ENCODE peak calls at places on chromosomes 7 and 10, in eight cellular contexts. D, R, K, U, L, C, M and Z are unnamed samples. For H3K4me1, the result is how much of the 10 kb centered on the place peaks cover.

GRCh38 chr10:127920319-127921074 is 13.6 kb downstream of the PTPRE start:
- DNase-seq in D (no peak), R (no peak), K (no peak), U (no peak), L (no peak), C (no peak), M (peak), Z (no peak)

GRCh38 chr7:102992820-102993531 is 80.2 kb downstream of the LRRC17 start:
- DNase-seq in D (no peak), R (no peak), K (no peak), U (no peak), L (no peak), C (peak), M (no peak), Z (no peak)

GRCh38 chr10:59894114-59894513 is 12.2 kb downstream of the CCDC6 start:
- DNase-seq in D (peak), R (no peak), K (no peak), U (peak), L (no peak), C (peak), M (no peak), Z (no peak)

GRCh38 chr7:75711634-75712494 is 26.9 kb downstream of the HIP1 start:
- DNase-seq in D (no peak), R (no peak), K (no peak), U (no peak), L (no peak), C (no peak), M (no peak), Z (no peak)

GRCh38 chr7:17247357-17247756 is 51.1 kb upstream of the AHR start:
- DNase-seq in D (no peak), R (no peak), K (peak), U (no peak), L (no peak), C (no peak), M (no peak), Z (no peak)

GRCh38 chr10:79390551-79391229 is 43.4 kb downstream of the PPIF start:
- DNase-seq in D (no peak), R (peak), K (peak), U (peak), L (no peak), C (peak), M (peak), Z (no peak)

GRCh38 chr7:3370068-3370704 is 69.1 kb downstream of the SDK1 start:
- DNase-seq in D (no peak), R (no peak), K (no peak), U (no peak), L (no peak), C (no peak), M (no peak), Z (no peak)

GRCh38 chr10:132611986-132612385 is 74.4 kb downstream of the INPP5A start:
- DNase-seq in D (no peak), R (no peak), K (no peak), U (no peak), L (peak), C (no peak), M (no peak), Z (no peak)

GRCh38 chr10:132726951-132727350 is 59.0 kb downstream of the NKX6-2 start:
- DNase-seq in D (no peak), R (no peak), K (no peak), U (no peak), L (no peak), C (no peak), M (no peak), Z (no peak)

GRCh38 chr7:585229-585711 is 65.6 kb upstream of the PDGFA start:
- DNase-seq in D (no peak), R (peak), K (peak), U (no peak), L (no peak), C (no peak), M (no peak), Z (no peak)

GRCh38 chr10:79298403-79299244 is 48.6 kb upstream of the PPIF start:
- DNase-seq in D (no peak), R (peak), K (peak), U (no peak), L (no peak), C (peak), M (no peak), Z (no peak)

GRCh38 chr7:142384508-142384922 is 126.7 kb upstream of the PRSS58 start:
- DNase-seq in D (no peak), R (no peak), K (no peak), U (no peak), L (no peak), C (no peak), M (no peak), Z (peak)

GRCh38 chr10:26555719-26556368 is 117.7 kb downstream of the APBB1IP start:
- DNase-seq in D (peak), R (no peak), K (peak), U (no peak), L (no peak), C (peak), M (no peak), Z (no peak)

GRCh38 chr7:28630350-28630749 is 218.0 kb downstream of the CREB5 start:
- DNase-seq in D (no peak), R (no peak), K (no peak), U (no peak), L (no peak), C (no peak), M (no peak), Z (no peak)

GRCh38 chr10:112902730-112903129 is 47.3 kb upstream of the TCF7L2 start:
- DNase-seq in D (no peak), R (no peak), K (no peak), U (no peak), L (no peak), C (no peak), M (no peak), Z (no peak)

GRCh38 chr10:100014129-100014762 is 4.5 kb upstream of the DNMBP start:
- DNase-seq in D (no peak), R (no peak), K (no peak), U (no peak), L (no peak), C (no peak), M (no peak), Z (no peak)

GRCh38 chr7:112067609-112068540 is 138.3 kb downstream of the DOCK4 start:
- DNase-seq in D (no peak), R (no peak), K (no peak), U (no peak), L (no peak), C (no peak), M (no peak), Z (no peak)

GRCh38 chr10:132027423-132027983 is 38.2 kb upstream of the JAKMIP3 start:
- DNase-seq in D (no peak), R (no peak), K (no peak), U (no peak), L (no peak), C (no peak), M (no peak), Z (no peak)

GRCh38 chr10:17169807-17170206 is 31.7 kb downstream of the TRDMT1 start:
- DNase-seq in D (no peak), R (no peak), K (no peak), U (no peak), L (no peak), C (no peak), M (no peak), Z (no peak)

GRCh38 chr7:26182283-26182682 is 18.3 kb downstream of the HNRNPA2B1 start:
- DNase-seq in D (no peak), R (no peak), K (no peak), U (no peak), L (no peak), C (no peak), M (no peak), Z (no peak)

GRCh38 chr10:70481831-70482530 is 3.4 kb downstream of the PALD1 start:
- DNase-seq in D (no peak), R (no peak), K (peak), U (peak), L (no peak), C (no peak), M (no peak), Z (no peak)
- H3K4me1 ChIP-seq in D (under half), R (under half), K (under half), U (half or more), L (under half), C (under half), M (half or more), Z (under half)

GRCh38 chr10:47021850-47022249 is 110.6 kb downstream of the PTPN20 start:
- DNase-seq in D (no peak), R (no peak), K (no peak), U (no peak), L (no peak), C (no peak), M (no peak), Z (no peak)

GRCh38 chr10:47024046-47024322 is 112.8 kb downstream of the PTPN20 start:
- DNase-seq in D (no peak), R (no peak), K (no peak), U (no peak), L (no peak), C (no peak), M (no peak), Z (no peak)

GRCh38 chr10:47022311-47023131 is 111.3 kb downstream of the PTPN20 start:
- DNase-seq in D (no peak), R (no peak), K (peak), U (no peak), L (no peak), C (no peak), M (no peak), Z (no peak)

GRCh38 chr10:47024399-47025252 is 113.4 kb downstream of the PTPN20 start:
- DNase-seq in D (peak), R (peak), K (peak), U (peak), L (peak), C (peak), M (no peak), Z (peak)

GRCh38 chr10:47023237-47024045 is 112.2 kb downstream of the PTPN20 start:
- DNase-seq in D (no peak), R (no peak), K (no peak), U (no peak), L (no peak), C (no peak), M (no peak), Z (no peak)
- H3K27ac ChIP-seq in D (no peak), R (no peak), K (no peak), U (no peak), L (no peak), C (no peak), M (no peak), Z (no peak)

DNA sequence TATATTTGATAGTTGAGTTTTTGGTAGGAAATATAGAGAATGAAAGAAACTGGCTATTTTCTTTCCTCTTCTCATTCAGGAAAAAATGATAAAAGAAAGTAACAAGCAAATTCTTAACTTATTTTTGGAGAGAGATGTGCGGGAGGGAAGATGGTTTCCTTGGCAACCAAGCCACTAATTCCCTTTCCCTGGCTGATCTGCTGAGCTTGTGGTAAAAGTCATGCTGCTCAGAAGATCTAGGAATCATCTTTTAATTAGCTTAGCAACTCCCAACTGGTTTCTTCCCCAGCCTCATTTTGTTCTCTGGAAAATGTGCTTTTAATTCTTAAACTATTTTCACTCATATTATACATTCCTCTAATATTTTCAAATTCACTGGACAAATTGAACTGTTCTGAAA is 11.8 kb downstream of the UROS start:
- DNase-seq in D (no peak), R (no peak), K (no peak), U (no peak), L (no peak), C (no peak), M (no peak), Z (no peak)
- H3K4me1 ChIP-seq in D (under half), R (under half), K (under half), U (under half), L (under half), C (under half), M (under half), Z (under half)

DNA sequence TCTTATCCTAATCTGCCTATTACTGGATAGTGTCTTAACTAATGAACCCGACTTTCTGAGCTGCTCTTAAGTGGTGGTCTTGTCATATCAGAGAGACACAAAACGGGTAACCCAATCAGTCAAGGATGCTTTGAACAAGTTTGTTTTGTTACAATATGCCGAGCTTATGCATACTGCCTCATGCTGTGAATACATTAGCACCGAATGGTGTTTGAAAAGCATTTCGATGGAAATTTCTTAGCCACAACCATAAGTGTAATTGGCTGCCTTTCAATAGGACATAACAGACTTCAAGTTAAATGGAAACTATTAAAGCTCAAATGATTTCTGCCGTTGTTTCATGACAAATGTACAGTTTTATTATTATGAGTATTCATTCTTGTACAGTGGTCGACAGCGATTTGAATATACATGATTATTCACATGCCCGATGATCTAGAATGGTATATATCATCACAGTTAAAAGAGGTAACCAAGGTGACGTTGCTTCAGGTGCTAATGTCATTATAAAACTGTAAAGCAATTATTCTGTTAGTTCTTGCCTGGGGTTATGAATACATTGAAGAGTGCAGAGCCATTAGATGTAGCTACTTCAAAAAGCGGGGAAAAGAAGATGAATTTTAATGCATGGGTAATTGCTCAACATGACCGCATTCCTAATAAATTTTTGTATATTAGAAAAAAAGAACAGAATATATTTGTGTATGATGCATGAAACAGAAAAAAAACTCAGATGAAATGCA is 118.8 kb downstream of the EBF3 start:
- DNase-seq in D (no peak), R (no peak), K (no peak), U (no peak), L (no peak), C (no peak), M (no peak), Z (no peak)
- H3K27ac ChIP-seq in D (no peak), R (no peak), K (no peak), U (no peak), L (no peak), C (no peak), M (no peak), Z (no peak)

GRCh38 chr7:128794436-128794835 is 2.7 kb downstream of the CCDC136 start:
- DNase-seq in D (no peak), R (no peak), K (no peak), U (no peak), L (no peak), C (no peak), M (no peak), Z (no peak)

GRCh38 chr7:128799451-128799850 is 7.7 kb downstream of the CCDC136 start:
- DNase-seq in D (no peak), R (no peak), K (no peak), U (no peak), L (no peak), C (no peak), M (no peak), Z (no peak)

GRCh38 chr7:128795129-128795528 is 3.4 kb downstream of the CCDC136 start:
- DNase-seq in D (no peak), R (no peak), K (no peak), U (no peak), L (no peak), C (no peak), M (no peak), Z (no peak)

GRCh38 chr7:128794020-128794419 is 2.3 kb downstream of the CCDC136 start:
- DNase-seq in D (no peak), R (no peak), K (no peak), U (no peak), L (peak), C (no peak), M (no peak), Z (peak)

DNA sequence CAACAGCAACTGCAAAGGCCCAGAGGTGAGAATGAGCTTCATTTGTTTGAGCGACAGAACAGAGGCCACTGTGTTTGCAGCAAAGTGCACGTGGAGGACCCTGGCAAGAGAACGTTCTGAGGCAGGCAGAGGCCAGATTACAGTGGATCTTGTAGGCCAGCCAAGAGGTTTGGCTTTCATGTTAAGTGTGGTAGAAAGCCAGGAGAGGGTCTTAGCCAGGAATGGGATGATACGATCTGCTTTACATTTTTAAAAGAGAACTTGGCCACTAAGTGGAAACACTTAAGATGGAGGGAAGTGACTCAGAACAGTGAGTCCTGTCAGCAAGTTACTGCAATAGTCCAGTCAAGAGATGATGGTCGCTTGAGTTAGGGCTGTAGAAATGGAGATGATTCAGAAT is 4.6 kb downstream of the CCDC136 start:
- DNase-seq in D (no peak), R (no peak), K (no peak), U (no peak), L (no peak), C (no peak), M (no peak), Z (no peak)
- H3K4me1 ChIP-seq in D (under half), R (under half), K (under half), U (under half), L (under half), C (under half), M (under half), Z (under half)

GRCh38 chr10:104096692-104097091 is 11.0 kb upstream of the COL17A1 start:
- DNase-seq in D (no peak), R (no peak), K (no peak), U (no peak), L (no peak), C (no peak), M (no peak), Z (no peak)

GRCh38 chr10:104100795-104101194 is 15.1 kb upstream of the COL17A1 start:
- DNase-seq in D (no peak), R (no peak), K (no peak), U (no peak), L (no peak), C (no peak), M (no peak), Z (no peak)

GRCh38 chr10:104099941-104100340 is 14.3 kb upstream of the COL17A1 start:
- DNase-seq in D (no peak), R (no peak), K (no peak), U (no peak), L (no peak), C (no peak), M (no peak), Z (no peak)

GRCh38 chr10:104098360-104098925 is 12.8 kb upstream of the COL17A1 start:
- DNase-seq in D (no peak), R (no peak), K (no peak), U (no peak), L (no peak), C (no peak), M (no peak), Z (no peak)

DNA sequence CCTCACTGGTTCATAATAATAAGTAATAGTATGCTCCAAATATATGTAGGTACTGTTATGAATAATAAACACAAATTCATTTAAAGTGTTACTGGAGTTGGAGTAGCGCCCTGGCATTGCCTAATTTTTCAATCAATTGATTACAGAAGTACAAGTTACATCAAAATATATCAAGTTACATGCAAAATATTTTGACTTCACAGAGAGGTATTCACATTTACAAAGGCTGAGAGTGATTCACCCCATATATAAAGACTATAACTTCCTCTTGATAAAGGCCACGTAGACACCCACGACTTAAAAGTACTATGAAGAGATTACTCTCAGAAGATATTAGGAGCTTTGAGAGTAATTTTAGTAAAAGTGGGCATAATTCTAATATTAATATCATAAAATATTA is 13.6 kb upstream of the COL17A1 start:
- DNase-seq in D (no peak), R (no peak), K (no peak), U (no peak), L (no peak), C (no peak), M (no peak), Z (no peak)
- H3K27ac ChIP-seq in D (no peak), R (no peak), K (no peak), U (no peak), L (no peak), C (no peak), M (no peak), Z (no peak)

GRCh38 chr7:41629711-41630111 is 73.2 kb downstream of the INHBA start:
- DNase-seq in D (no peak), R (no peak), K (no peak), U (no peak), L (no peak), C (no peak), M (no peak), Z (no peak)

GRCh38 chr7:41633690-41634089 is 69.2 kb downstream of the INHBA start:
- DNase-seq in D (no peak), R (no peak), K (no peak), U (no peak), L (no peak), C (no peak), M (no peak), Z (no peak)

GRCh38 chr7:41628926-41629325 is 74.0 kb downstream of the INHBA start:
- DNase-seq in D (no peak), R (no peak), K (no peak), U (no peak), L (no peak), C (no peak), M (no peak), Z (no peak)

GRCh38 chr7:41627921-41628320 is 75.0 kb downstream of the INHBA start:
- DNase-seq in D (no peak), R (no peak), K (no peak), U (no peak), L (no peak), C (no peak), M (no peak), Z (no peak)

GRCh38 chr7:41630741-41631140 is 72.1 kb downstream of the INHBA start:
- DNase-seq in D (no peak), R (no peak), K (no peak), U (no peak), L (peak), C (no peak), M (no peak), Z (no peak)
- H3K4me1 ChIP-seq in D (under half), R (under half), K (under half), U (under half), L (under half), C (under half), M (under half), Z (under half)

GRCh38 chr7:20122073-20122472 is 95.1 kb downstream of the MACC1 start:
- DNase-seq in D (no peak), R (no peak), K (no peak), U (no peak), L (no peak), C (no peak), M (no peak), Z (no peak)
- H3K27ac ChIP-seq in D (no peak), R (no peak), K (no peak), U (no peak), L (no peak), C (no peak), M (no peak), Z (no peak)

DNA sequence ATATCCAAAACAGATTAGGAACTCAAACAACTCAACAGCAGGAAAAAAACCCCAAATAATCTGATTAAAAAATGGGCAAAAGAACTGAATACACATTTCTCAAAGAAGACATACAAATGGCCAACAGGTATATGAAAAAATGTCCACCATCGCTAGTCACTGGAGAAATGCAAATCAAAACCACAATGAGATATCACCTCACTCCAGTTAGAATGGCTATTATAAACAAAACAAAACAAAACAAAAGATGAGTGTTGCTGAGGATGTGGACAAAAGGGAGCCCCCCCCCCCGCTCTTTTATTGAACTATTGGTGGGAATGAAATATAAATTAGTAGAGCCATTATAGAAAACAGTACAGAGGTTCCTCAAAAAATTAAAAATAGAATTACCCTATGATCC is 77.8 kb upstream of the RHEB start:
- DNase-seq in D (no peak), R (no peak), K (no peak), U (no peak), L (no peak), C (no peak), M (no peak), Z (no peak)
- H3K4me1 ChIP-seq in D (under half), R (under half), K (under half), U (under half), L (under half), C (under half), M (under half), Z (under half)